ENCODE peak calls at places on chromosomes 2 and 18, in four cellular contexts. One of them, this sample, is unnamed.

GRCh38 chr2:128076461-128077106 is 14.4 kb upstream of the UGGT1 start:
- DNase-seq in hypothalamus: no peak
- DNase-seq in HCT116: no peak
- DNase-seq in CD8-positive, alpha-beta T cell: no peak
- DNase-seq in this sample: no peak

GRCh38 chr2:160324161-160324768 is 124.2 kb upstream of the ITGB6 start:
- DNase-seq in hypothalamus: no peak
- DNase-seq in HCT116: peak; percentile 26
- DNase-seq in CD8-positive, alpha-beta T cell: peak; percentile 19
- DNase-seq in this sample: no peak

GRCh38 chr18:74633652-74634352 is 36.1 kb downstream of the ZNF407 start:
- DNase-seq in CD8-positive, alpha-beta T cell: no peak
- DNase-seq in HCT116: no peak
- DNase-seq in hypothalamus: no peak
- DNase-seq in this sample: no peak

GRCh38 chr18:39692367-39693011 is 2126.9 kb upstream of the CELF4 start:
- DNase-seq in CD8-positive, alpha-beta T cell: no peak
- DNase-seq in hypothalamus: no peak
- DNase-seq in HCT116: no peak
- DNase-seq in this sample: no peak

GRCh38 chr2:74939919-74940812 is 18.3 kb upstream of the POLE4 start:
- DNase-seq in hypothalamus: no peak
- DNase-seq in CD8-positive, alpha-beta T cell: no peak
- DNase-seq in HCT116: no peak
- DNase-seq in this sample: no peak

GRCh38 chr2:104793971-104794370 is 59.9 kb upstream of the POU3F3 start:
- DNase-seq in HCT116: no peak
- DNase-seq in CD8-positive, alpha-beta T cell: no peak
- DNase-seq in hypothalamus: no peak
- DNase-seq in this sample: no peak

GRCh38 chr2:134142903-134143302 is 111.0 kb upstream of the MGAT5 start:
- DNase-seq in hypothalamus: no peak
- DNase-seq in HCT116: no peak
- DNase-seq in CD8-positive, alpha-beta T cell: no peak
- DNase-seq in this sample: no peak

GRCh38 chr2:85540131-85540587 is 1.2 kb downstream of the MAT2A start:
- DNase-seq in HCT116: no peak
- DNase-seq in CD8-positive, alpha-beta T cell: no peak
- DNase-seq in hypothalamus: no peak
- DNase-seq in this sample: no peak

GRCh38 chr2:72985891-72986683 is 68.8 kb downstream of the EMX1 start:
- DNase-seq in HCT116: no peak
- DNase-seq in CD8-positive, alpha-beta T cell: no peak
- DNase-seq in hypothalamus: no peak
- DNase-seq in this sample: no peak

GRCh38 chr18:12391487-12392136 is 14.6 kb upstream of the AFG3L2 start:
- DNase-seq in HCT116: peak; percentile 52
- DNase-seq in hypothalamus: peak; percentile 4
- DNase-seq in CD8-positive, alpha-beta T cell: no peak
- DNase-seq in this sample: no peak

GRCh38 chr2:23330214-23330613 is 54.8 kb upstream of the KLHL29 start:
- DNase-seq in CD8-positive, alpha-beta T cell: no peak
- DNase-seq in HCT116: no peak
- DNase-seq in hypothalamus: no peak
- DNase-seq in this sample: no peak

GRCh38 chr2:127564429-127565260 is 29.2 kb downstream of the MYO7B start:
- DNase-seq in CD8-positive, alpha-beta T cell: no peak
- DNase-seq in hypothalamus: no peak
- DNase-seq in HCT116: no peak
- DNase-seq in this sample: peak; percentile 19

This sample was measured in upper lobe of left lung.